ENCODE peak calls at places on chromosomes 4 and X, in ten cellular contexts. N is mammary epithelial cell; H is activated naive CD4-positive, alpha-beta T cell; W is heart left ventricle; R is epithelial cell of esophagus; A is iPS-NIHi11; J is naive B cell; M is GM03348; F is T-helper 1 cell; E is type B pancreatic cell. B is an unnamed sample.
A peak's percentile ranks its signal among the peaks of the same experiment; 100 is the strongest.

GRCh38 chr4:5206391-5206790 is 155.1 kb downstream of the STK32B start:
- DNase-seq in N (peak; percentile 69), H (no peak), W (peak; percentile 48), R (no peak), A (no peak), J (no peak), M (peak; percentile 89), F (no peak), E (no peak), B (peak; percentile 79)

GRCh38 chrX:151675121-151675746 is 20.0 kb upstream of the PRRG3 start:
- DNase-seq in N (no peak), H (no peak), W (no peak), R (no peak), A (peak; percentile 7), J (no peak), M (no peak), F (no peak), E (no peak), B (no peak)

GRCh38 chrX:16822723-16823122 is 36.5 kb downstream of the TXLNG start:
- DNase-seq in N (peak; percentile 83), H (no peak), W (no peak), R (peak; percentile 56), A (no peak), J (no peak), M (peak; percentile 46), F (no peak), E (no peak), B (peak; percentile 69)

GRCh38 chr4:82994834-82995233 is 15.8 kb downstream of the LIN54 start:
- DNase-seq in N (no peak), H (no peak), W (no peak), R (no peak), A (no peak), J (no peak), M (no peak), F (no peak), E (no peak), B (no peak)

GRCh38 chrX:9352243-9352642 is 112.6 kb upstream of the TBL1X start:
- DNase-seq in N (no peak), H (no peak), W (no peak), R (no peak), A (no peak), J (peak; percentile 27), M (no peak), F (no peak), E (no peak), B (no peak)

GRCh38 chrX:41176263-41176662 is 91.0 kb downstream of the USP9X start:
- DNase-seq in N (no peak), H (no peak), W (no peak), R (no peak), A (no peak), J (no peak), M (no peak), F (no peak), E (no peak), B (no peak)

GRCh38 chrX:15471016-15471415 is 22.1 kb downstream of the PIR start:
- DNase-seq in N (peak; percentile 68), H (peak; percentile 7), W (peak; percentile 53), R (peak; percentile 63), A (peak; percentile 20), J (peak; percentile 25), M (peak; percentile 37), F (peak; percentile 22), E (no peak), B (peak; percentile 61)

GRCh38 chr4:41751325-41752061 is 3.0 kb upstream of the PHOX2B start:
- DNase-seq in N (no peak), H (no peak), W (no peak), R (no peak), A (peak; percentile 59), J (no peak), M (peak; percentile 21), F (no peak), E (no peak), B (no peak)

GRCh38 chr4:183541081-183542045 is 36.5 kb downstream of the ING2 start:
- DNase-seq in N (no peak), H (no peak), W (no peak), R (no peak), A (peak; percentile 58), J (no peak), M (peak; percentile 11), F (no peak), E (no peak), B (no peak)

GRCh38 chr4:136864580-136865185 is 667.6 kb downstream of the PCDH18 start:
- DNase-seq in N (peak; percentile 37), H (no peak), W (no peak), R (peak; percentile 72), A (peak; percentile 34), J (no peak), M (peak; percentile 67), F (no peak), E (no peak), B (peak; percentile 56)

GRCh38 chr4:153497091-153497531 is 31.0 kb downstream of the TMEM131L start:
- DNase-seq in N (peak; percentile 84), H (peak; percentile 21), W (no peak), R (peak; percentile 90), A (no peak), J (no peak), M (no peak), F (peak; percentile 33), E (no peak), B (peak; percentile 76)

GRCh38 chr4:189002475-189002874 is 863.2 kb downstream of the TRIML1 start:
- DNase-seq in N (no peak), H (no peak), W (no peak), R (no peak), A (no peak), J (no peak), M (no peak), F (no peak), E (no peak), B (no peak)

GRCh38 chr4:10015140-10015753 is 6.0 kb downstream of the SLC2A9 start:
- DNase-seq in N (no peak), H (no peak), W (peak; percentile 56), R (peak; percentile 61), A (peak; percentile 44), J (no peak), M (no peak), F (no peak), E (no peak), B (peak; percentile 64)

GRCh38 chr4:2598661-2599654 is 62.5 kb downstream of the FAM193A start:
- DNase-seq in N (no peak), H (no peak), W (no peak), R (no peak), A (no peak), J (peak; percentile 56), M (no peak), F (no peak), E (no peak), B (peak; percentile 18)

GRCh38 chrX:73785493-73785892 is 222.5 kb downstream of the CHIC1 start:
- DNase-seq in N (no peak), H (no peak), W (no peak), R (no peak), A (peak; percentile 4), J (no peak), M (no peak), F (no peak), E (no peak), B (no peak)

GRCh38 chr4:112938461-112939058 is 110.9 kb upstream of the ANK2 start:
- DNase-seq in N (peak; percentile 31), H (no peak), W (no peak), R (peak; percentile 60), A (peak; percentile 43), J (no peak), M (peak; percentile 63), F (no peak), E (no peak), B (no peak)

GRCh38 chr4:1592179-1593037 is 91.7 kb downstream of the FAM53A start:
- DNase-seq in N (no peak), H (no peak), W (peak; percentile 14), R (no peak), A (peak; percentile 20), J (no peak), M (no peak), F (no peak), E (no peak), B (no peak)

GRCh38 chrX:155899366-155899765 is 18.2 kb downstream of the VAMP7 start:
- DNase-seq in N (no peak), H (no peak), W (no peak), R (no peak), A (no peak), J (no peak), M (no peak), F (no peak), E (no peak), B (no peak)

GRCh38 chr4:16582526-16582925 is 315.9 kb downstream of the LDB2 start:
- DNase-seq in N (no peak), H (no peak), W (no peak), R (no peak), A (peak; percentile 46), J (peak; percentile 0), M (no peak), F (no peak), E (no peak), B (no peak)

GRCh38 chr4:15455290-15455689 is 14.4 kb upstream of the CC2D2A start:
- DNase-seq in N (no peak), H (no peak), W (peak; percentile 51), R (peak; percentile 62), A (no peak), J (no peak), M (peak; percentile 73), F (no peak), E (no peak), B (no peak)

GRCh38 chr4:173494013-173494970 is 35.7 kb downstream of the HAND2 start:
- DNase-seq in N (peak; percentile 66), H (no peak), W (peak; percentile 47), R (peak; percentile 76), A (peak; percentile 77), J (no peak), M (peak; percentile 76), F (peak; percentile 35), E (no peak), B (peak; percentile 62)

GRCh38 chrX:104641176-104641575 is 75.2 kb downstream of the IL1RAPL2 start:
- DNase-seq in N (no peak), H (no peak), W (no peak), R (no peak), A (peak; percentile 40), J (no peak), M (no peak), F (no peak), E (no peak), B (no peak)

GRCh38 chr4:30868257-30868656 is 148.1 kb downstream of the PCDH7 start:
- DNase-seq in N (no peak), H (no peak), W (no peak), R (no peak), A (no peak), J (no peak), M (no peak), F (no peak), E (no peak), B (no peak)

GRCh38 chrX:152927858-152928760 is 30.2 kb downstream of the ZNF185 start:
- DNase-seq in N (no peak), H (no peak), W (no peak), R (no peak), A (no peak), J (no peak), M (no peak), F (no peak), E (no peak), B (no peak)

GRCh38 chrX:99938464-99938863 is 471.6 kb downstream of the PCDH19 start:
- DNase-seq in N (no peak), H (no peak), W (no peak), R (no peak), A (no peak), J (no peak), M (no peak), F (no peak), E (no peak), B (no peak)

GRCh38 chr4:70705146-70705855 is 16.5 kb upstream of the RUFY3 start:
- DNase-seq in N (peak; percentile 81), H (peak; percentile 51), W (peak; percentile 83), R (peak; percentile 71), A (peak; percentile 84), J (peak; percentile 76), M (peak; percentile 88), F (peak; percentile 74), E (peak; percentile 80), B (peak; percentile 68)

GRCh38 chr4:135277980-135278315 is 1076.4 kb upstream of the PABPC4L start:
- DNase-seq in N (no peak), H (no peak), W (no peak), R (no peak), A (no peak), J (no peak), M (no peak), F (no peak), E (no peak), B (no peak)

GRCh38 chr4:168887809-168888208 is 122.2 kb downstream of the CBR4 start:
- DNase-seq in N (no peak), H (no peak), W (no peak), R (no peak), A (no peak), J (no peak), M (no peak), F (no peak), E (no peak), B (no peak)